ENCODE peak calls at places on chromosomes 13 and 19, in ten cellular contexts. D is right lobe of liver, P is lung, M is MM.1S, L is K562, R is left lung, C is heart right ventricle, K is heart left ventricle, H is kidney, X is A549. T is an unnamed sample.

GRCh38 chr19:50214699-50215543 is 11.5 kb downstream of the MYH14 start:
- DNase-seq in D (no peak), P (peak; percentile 87), M (no peak), L (no peak), R (peak; percentile 91), C (no peak), K (no peak), H (peak; percentile 95), X (no peak), T (no peak)

GRCh38 chr19:45140533-45140932 is 20.2 kb downstream of the NKPD1 start:
- DNase-seq in D (no peak), P (no peak), M (no peak), L (no peak), R (no peak), C (no peak), K (no peak), H (no peak), X (no peak), T (no peak)

GRCh38 chr13:38703255-38703654 is 16.4 kb downstream of the FREM2 start:
- DNase-seq in D (no peak), P (no peak), M (no peak), L (no peak), R (no peak), C (no peak), K (no peak), H (no peak), X (no peak), T (no peak)

GRCh38 chr13:109336730-109337129 is 449.7 kb downstream of the IRS2 start:
- DNase-seq in D (no peak), P (no peak), M (no peak), L (no peak), R (no peak), C (no peak), K (no peak), H (no peak), X (no peak), T (no peak)

GRCh38 chr19:33459691-33460090 is 61.9 kb downstream of the PEPD start:
- DNase-seq in D (no peak), P (no peak), M (no peak), L (no peak), R (no peak), C (no peak), K (no peak), H (no peak), X (no peak), T (no peak)

GRCh38 chr13:91609353-91609752 is 210.9 kb downstream of the GPC5 start:
- DNase-seq in D (no peak), P (no peak), M (no peak), L (no peak), R (no peak), C (no peak), K (no peak), H (no peak), X (no peak), T (no peak)

GRCh38 chr13:32905063-32905863 is 111.0 kb upstream of the KL start:
- DNase-seq in D (no peak), P (no peak), M (peak; percentile 39), L (no peak), R (no peak), C (no peak), K (no peak), H (no peak), X (no peak), T (no peak)

GRCh38 chr13:28049215-28049614 is 51.2 kb downstream of the FLT3 start:
- DNase-seq in D (no peak), P (no peak), M (no peak), L (no peak), R (no peak), C (no peak), K (no peak), H (no peak), X (no peak), T (no peak)

GRCh38 chr13:45341799-45342584 is 1.0 kb upstream of the TPT1 start:
- DNase-seq in D (peak; percentile 63), P (peak; percentile 58), M (no peak), L (no peak), R (peak; percentile 58), C (no peak), K (no peak), H (peak; percentile 76), X (no peak), T (peak; percentile 86)

GRCh38 chr13:77698211-77699058 is 948 bp downstream of the SLAIN1 start:
- DNase-seq in D (peak; percentile 54), P (peak; percentile 37), M (peak; percentile 67), L (peak; percentile 6), R (peak; percentile 36), C (peak; percentile 18), K (peak; percentile 10), H (peak; percentile 74), X (no peak), T (no peak)

GRCh38 chr13:48896312-48896711 is 79.4 kb upstream of the FNDC3A start:
- DNase-seq in D (no peak), P (no peak), M (no peak), L (no peak), R (no peak), C (no peak), K (no peak), H (no peak), X (no peak), T (no peak)

GRCh38 chr13:40192516-40193257 is 473.8 kb downstream of the FOXO1 start:
- DNase-seq in D (no peak), P (no peak), M (no peak), L (no peak), R (no peak), C (no peak), K (no peak), H (no peak), X (no peak), T (no peak)

GRCh38 chr13:66578305-66578704 is 651.8 kb downstream of the PCDH9 start:
- DNase-seq in D (no peak), P (no peak), M (no peak), L (no peak), R (no peak), C (no peak), K (no peak), H (no peak), X (no peak), T (no peak)

GRCh38 chr19:47573076-47574026 is at the start of gene ZNF541:
- DNase-seq in D (peak; percentile 61), P (peak; percentile 38), M (no peak), L (peak; percentile 70), R (peak; percentile 65), C (peak; percentile 54), K (peak; percentile 64), H (peak; percentile 83), X (no peak), T (no peak)

GRCh38 chr13:20165417-20166257 is 4.8 kb upstream of the GJA3 start:
- DNase-seq in D (no peak), P (no peak), M (no peak), L (no peak), R (no peak), C (no peak), K (no peak), H (no peak), X (no peak), T (no peak)

GRCh38 chr13:34863360-34864135 is 78.5 kb upstream of the NBEA start:
- DNase-seq in D (no peak), P (no peak), M (no peak), L (no peak), R (no peak), C (no peak), K (no peak), H (no peak), X (peak; percentile 48), T (no peak)

GRCh38 chr19:17227798-17228367 is 1.9 kb downstream of the OCEL1 start:
- DNase-seq in D (peak; percentile 84), P (no peak), M (no peak), L (no peak), R (no peak), C (no peak), K (no peak), H (no peak), X (no peak), T (no peak)

GRCh38 chr19:55369651-55370304 is 485 bp downstream of the IL11 start:
- DNase-seq in D (no peak), P (no peak), M (no peak), L (peak; percentile 91), R (no peak), C (no peak), K (no peak), H (peak; percentile 82), X (peak; percentile 98), T (no peak)

GRCh38 chr13:99354371-99354951 is 47.3 kb upstream of the GPR183 start:
- DNase-seq in D (no peak), P (no peak), M (no peak), L (no peak), R (no peak), C (no peak), K (no peak), H (no peak), X (no peak), T (no peak)
- H3K4me1 ChIP-seq in D (no peaks in the 10 kb centered on the region), P (no peaks in the 10 kb centered on the region), M (peaks cover 23% of the 10 kb centered on the region), L (peaks cover 25% of the 10 kb centered on the region), R (peaks cover 44% of the 10 kb centered on the region), C (no peaks in the 10 kb centered on the region), K (peaks cover 20% of the 10 kb centered on the region), H (no peaks in the 10 kb centered on the region), X (no peaks in the 10 kb centered on the region), T (peaks cover 7% of the 10 kb centered on the region)

GRCh38 chr19:10553943-10554381 is 10.3 kb downstream of the ATG4D start:
- DNase-seq in D (no peak), P (no peak), M (no peak), L (no peak), R (no peak), C (no peak), K (no peak), H (no peak), X (no peak), T (no peak)
- H3K27ac ChIP-seq in D (no peak overlapping the region), P (no peak overlapping the region), M (no peak overlapping the region), L (no peak overlapping the region), R (no peak overlapping the region), C (no peak overlapping the region), K (no peak overlapping the region), H (no peak overlapping the region), X (no peak overlapping the region), T (no peak overlapping the region)

DNA sequence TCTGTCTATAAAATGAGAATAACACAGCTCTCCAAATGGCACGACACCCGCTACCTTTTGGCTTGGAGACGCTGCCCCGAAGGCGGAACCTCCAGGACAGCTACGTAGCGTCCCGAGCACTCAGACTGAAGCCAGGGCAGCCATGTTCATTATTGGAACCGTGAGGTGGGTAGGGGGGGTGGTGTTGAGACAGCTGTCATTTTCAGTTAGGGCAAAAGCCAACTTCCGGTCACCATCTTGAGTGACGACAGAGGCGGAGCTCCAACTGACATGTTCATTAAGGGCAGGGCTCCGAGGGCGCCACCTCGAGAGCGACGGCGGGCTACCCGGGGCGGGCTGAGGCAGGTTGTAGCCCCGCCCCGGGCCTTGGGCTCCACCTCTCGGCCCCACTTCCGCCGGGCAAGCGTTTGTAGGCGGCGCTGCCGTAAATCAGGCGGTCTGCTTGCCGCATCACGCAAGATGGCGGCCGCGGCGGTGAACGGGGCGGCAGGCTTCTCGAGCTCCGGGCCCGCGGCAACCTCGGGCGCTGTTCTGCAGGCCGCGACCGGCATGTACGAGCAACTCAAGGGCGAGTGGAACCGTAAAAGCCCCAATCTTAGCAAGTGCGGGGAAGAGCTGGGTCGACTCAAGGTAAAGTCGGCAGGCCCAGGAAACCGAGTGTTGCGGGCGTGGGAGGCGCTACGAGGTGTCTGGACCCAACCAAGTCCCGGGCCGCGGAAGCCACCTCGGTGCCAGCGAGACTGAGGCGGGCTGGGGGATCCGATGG is at the start of gene PSMD8:
- DNase-seq in D (peak; percentile 100), P (peak; percentile 100), M (peak; percentile 99), L (peak; percentile 97), R (peak; percentile 99), C (peak; percentile 99), K (peak; percentile 99), H (peak; percentile 100), X (peak; percentile 100), T (peak; percentile 100)
- TF ChIP-seq CTCF in D (peak; percentile 55), P (no peak), M (peak; percentile 18), L (peak; percentile 56), R (peak; percentile 37), C (peak; percentile 41), K (peak; percentile 21), H (peak; percentile 35), X (peak; percentile 40), T (no peak)

GRCh38 chr13:46621133-46621532 is 68.2 kb downstream of the LRCH1 start:
- DNase-seq in D (no peak), P (no peak), M (no peak), L (no peak), R (no peak), C (no peak), K (no peak), H (no peak), X (no peak), T (no peak)
- H3K4me1 ChIP-seq in D (no peaks in the 10 kb centered on the region), P (peaks cover 22% of the 10 kb centered on the region), M (no peaks in the 10 kb centered on the region), L (peaks cover 8% of the 10 kb centered on the region), R (peaks cover 28% of the 10 kb centered on the region), C (peaks cover 8% of the 10 kb centered on the region), K (peaks cover 59% of the 10 kb centered on the region), H (peaks cover 48% of the 10 kb centered on the region), X (peaks cover 51% of the 10 kb centered on the region), T (peaks cover 59% of the 10 kb centered on the region)

T was measured in right atrium auricular region.